ENCODE peak calls at places on chromosomes 7 and 10, in five cellular contexts. A is hepatocyte, S is GM23248, O is neural progenitor cell, U is HCT116. W is an unnamed sample.

GRCh38 chr10:50614444-50615137 is 9.2 kb downstream of the SGMS1 start:
- DNase-seq in A (peak), S (no peak), O (peak), U (peak), W (peak)

GRCh38 chr10:49033939-49034338 is 81.4 kb downstream of the VSTM4 start:
- DNase-seq in A (no peak), S (no peak), O (no peak), U (no peak), W (no peak)

GRCh38 chr10:70306168-70306705 is 22.4 kb upstream of the NPFFR1 start:
- DNase-seq in A (no peak), S (no peak), O (no peak), U (no peak), W (no peak)

GRCh38 chr10:132681858-132682755 is 103.8 kb downstream of the NKX6-2 start:
- DNase-seq in A (no peak), S (no peak), O (no peak), U (no peak), W (no peak)

GRCh38 chr10:56181607-56182006 is 179.5 kb downstream of the ZWINT start:
- DNase-seq in A (no peak), S (no peak), O (no peak), U (no peak), W (no peak)

GRCh38 chr10:99983280-99983988 is 26.3 kb downstream of the DNMBP start:
- DNase-seq in A (peak), S (peak), O (no peak), U (no peak), W (no peak)

GRCh38 chr7:3297105-3297819 is 3.8 kb upstream of the SDK1 start:
- DNase-seq in A (no peak), S (no peak), O (no peak), U (no peak), W (no peak)

GRCh38 chr10:110267246-110267645 is 37.5 kb downstream of the SMNDC1 start:
- DNase-seq in A (no peak), S (no peak), O (no peak), U (no peak), W (no peak)

GRCh38 chr7:16846611-16847165 is 35.1 kb downstream of the AGR3 start:
- DNase-seq in A (no peak), S (no peak), O (no peak), U (no peak), W (no peak)

GRCh38 chr10:115047705-115048104 is 45.5 kb upstream of the ATRNL1 start:
- DNase-seq in A (no peak), S (no peak), O (no peak), U (no peak), W (no peak)

GRCh38 chr7:131047651-131048304 is 279.9 kb upstream of the MKLN1 start:
- DNase-seq in A (no peak), S (no peak), O (no peak), U (no peak), W (no peak)

GRCh38 chr10:6299234-6299633 is 96.5 kb downstream of the PFKFB3 start:
- DNase-seq in A (peak), S (no peak), O (no peak), U (peak), W (no peak)

GRCh38 chr10:26380815-26381214 is 57.3 kb upstream of the APBB1IP start:
- DNase-seq in A (no peak), S (peak), O (no peak), U (no peak), W (no peak)

DNA sequence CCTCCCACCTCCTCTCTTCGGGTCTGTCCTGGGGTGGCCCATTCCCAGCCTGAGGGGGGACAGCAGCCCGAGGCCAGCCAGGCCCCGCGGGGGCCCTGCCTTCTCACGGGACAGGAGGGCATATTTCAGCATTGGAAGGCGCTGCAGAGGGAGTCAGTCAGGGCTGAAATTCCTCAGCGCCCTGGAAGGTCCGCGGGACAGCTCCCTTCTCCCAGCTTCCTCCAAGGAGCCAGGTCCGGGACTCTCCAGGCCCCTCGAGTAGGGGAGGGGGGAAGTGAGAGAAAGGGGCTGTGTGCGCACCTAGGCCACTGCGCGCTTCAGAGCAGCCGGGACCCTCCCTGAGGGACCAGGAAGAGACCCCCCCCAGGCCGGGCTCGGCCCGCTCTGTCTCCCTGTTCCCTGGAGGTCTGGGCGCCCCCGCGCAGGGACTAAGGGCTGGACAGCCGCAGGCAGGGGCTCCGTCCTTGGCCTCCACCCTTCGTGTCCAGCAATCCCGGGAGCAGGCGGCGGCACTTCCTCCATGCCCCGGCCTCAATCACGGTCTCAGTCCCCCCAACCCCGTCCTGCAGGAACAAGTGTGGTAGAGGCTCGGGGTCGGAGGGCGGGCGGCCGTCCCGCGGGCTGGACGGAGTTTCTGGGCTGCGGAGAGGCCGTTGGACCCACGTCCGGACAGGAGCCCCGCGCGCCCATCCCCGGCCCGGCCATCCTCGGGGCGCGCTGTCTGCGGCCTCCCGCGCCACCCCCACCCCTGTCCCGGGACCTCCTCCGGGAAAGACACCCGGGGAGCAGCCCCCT is 6.0 kb upstream of the ELFN1 start:
- DNase-seq in A (peak), S (no peak), O (peak), U (no peak), W (peak)
- H3K4me3 ChIP-seq in A (peak), S (peak), O (peak), U (no peak), W (peak)

DNA sequence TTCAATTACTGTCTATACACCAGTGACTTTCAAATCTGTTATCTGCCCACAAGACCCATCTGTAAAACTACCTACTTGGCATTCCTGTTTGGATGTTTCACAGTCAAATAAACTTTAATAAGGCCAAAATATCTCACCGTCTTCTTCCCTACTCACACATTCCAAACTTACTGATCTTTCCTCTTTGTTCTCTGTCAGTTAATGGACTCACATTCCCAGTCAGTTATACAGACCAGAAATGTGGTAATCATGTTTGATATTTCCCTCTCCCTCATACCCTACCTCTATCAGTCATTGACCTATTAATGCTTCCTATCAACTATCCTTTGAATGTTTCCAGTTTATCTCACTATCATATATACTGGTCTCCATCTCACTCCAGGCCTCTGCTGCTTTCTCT is 28.5 kb upstream of the HDAC9 start:
- DNase-seq in A (no peak), S (no peak), O (no peak), U (no peak), W (no peak)
- TF ChIP-seq EZH2phosphoT487 in A (no peak), S (no peak), O (no peak), U (no peak), W (no peak)

GRCh38 chr10:78035933-78036583 is 2.4 kb downstream of the RPS24 start:
- DNase-seq in A (no peak), S (no peak), O (no peak), U (no peak), W (no peak)

GRCh38 chr10:78038791-78039547 is 5.3 kb downstream of the RPS24 start:
- DNase-seq in A (no peak), S (no peak), O (no peak), U (no peak), W (peak)

GRCh38 chr10:78039743-78040142 is 6.1 kb downstream of the RPS24 start:
- DNase-seq in A (no peak), S (no peak), O (no peak), U (no peak), W (peak)

GRCh38 chr10:78035437-78035836 is 1.8 kb downstream of the RPS24 start:
- DNase-seq in A (no peak), S (no peak), O (no peak), U (no peak), W (no peak)

DNA sequence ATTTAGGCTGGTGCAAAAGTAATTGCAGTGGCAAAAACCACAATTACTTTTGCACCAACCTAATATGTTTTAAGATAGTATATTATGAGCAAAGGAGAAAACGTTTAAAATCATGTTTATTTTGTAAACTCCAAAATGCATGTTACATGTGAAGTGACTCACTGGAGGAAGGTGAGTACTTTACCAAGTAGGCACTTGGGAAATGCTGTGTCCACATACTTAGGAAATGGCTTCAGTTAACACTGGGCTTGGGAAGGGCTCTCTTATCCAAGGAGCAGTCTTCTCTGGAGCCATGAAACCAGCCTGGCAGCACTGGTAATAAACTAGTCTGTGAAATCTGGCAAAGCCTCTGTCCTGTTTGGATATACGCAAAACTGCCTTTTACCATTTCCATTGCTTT is 4.4 kb downstream of the RPS24 start:
- DNase-seq in A (no peak), S (peak), O (no peak), U (no peak), W (no peak)
- H3K4me3 ChIP-seq in A (no peak), S (no peak), O (peak), U (no peak), W (peak)

DNA sequence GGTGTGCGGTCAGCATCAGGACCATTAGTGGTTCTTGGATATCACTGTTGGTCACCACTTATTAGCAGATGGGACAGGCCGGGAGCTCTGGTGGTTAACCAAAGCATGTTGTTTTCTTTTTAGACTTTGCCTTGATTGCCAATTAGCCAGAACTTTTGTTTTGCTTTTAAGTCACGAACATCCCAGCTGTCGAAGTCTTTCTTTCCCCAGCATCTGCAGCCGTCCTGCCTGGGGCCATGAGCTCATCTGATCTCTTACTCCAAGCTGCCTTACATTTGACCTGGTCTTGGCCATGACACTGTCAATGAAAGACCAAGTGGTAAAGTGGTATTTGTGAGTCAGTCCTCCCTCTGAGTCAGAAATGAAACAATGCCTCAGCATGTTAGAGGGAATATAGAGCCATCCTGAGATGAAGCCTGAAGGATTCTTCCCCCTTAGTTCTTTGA is 53.9 kb upstream of the CREB5 start:
- DNase-seq in A (no peak), S (peak), O (no peak), U (peak), W (peak)
- TF ChIP-seq EZH2phosphoT487 in A (no peak), S (peak), O (no peak), U (no peak), W (no peak)

DNA sequence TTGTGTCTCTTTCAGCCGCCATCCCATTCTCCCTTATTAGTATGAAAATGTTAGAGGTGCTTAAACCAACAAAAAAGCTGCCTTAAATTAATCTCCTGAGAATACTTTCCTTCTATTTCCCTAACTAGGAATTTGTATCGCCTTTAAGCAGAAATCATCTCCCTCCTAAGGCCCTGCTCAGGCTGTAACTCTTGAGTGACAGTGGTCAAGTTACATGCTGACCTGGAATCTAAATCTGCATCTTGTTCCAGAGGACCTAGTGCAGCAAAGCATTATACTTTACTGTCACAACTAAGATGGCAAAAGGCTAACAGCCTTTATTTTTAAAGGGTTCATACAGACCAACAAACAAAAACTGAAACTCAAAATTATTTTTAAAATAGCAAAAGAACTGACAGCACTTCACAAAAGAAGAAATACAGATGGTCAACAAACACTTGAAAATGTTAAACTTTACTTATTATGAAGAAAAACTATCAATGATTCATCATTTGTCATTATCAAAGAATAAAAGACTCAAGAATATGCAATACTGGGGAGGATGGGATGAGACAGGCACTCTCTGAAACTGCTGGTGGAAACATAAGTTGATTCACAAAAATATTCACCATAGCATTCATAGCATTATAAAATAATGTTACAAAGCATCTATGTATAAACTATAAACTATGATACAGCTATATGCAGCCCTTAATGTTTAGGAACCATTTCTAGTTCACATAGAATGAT is 11.0 kb downstream of the CYREN start:
- DNase-seq in A (no peak), S (peak), O (no peak), U (no peak), W (no peak)
- H3K4me3 ChIP-seq in A (no peak), S (no peak), O (no peak), U (no peak), W (no peak)

DNA sequence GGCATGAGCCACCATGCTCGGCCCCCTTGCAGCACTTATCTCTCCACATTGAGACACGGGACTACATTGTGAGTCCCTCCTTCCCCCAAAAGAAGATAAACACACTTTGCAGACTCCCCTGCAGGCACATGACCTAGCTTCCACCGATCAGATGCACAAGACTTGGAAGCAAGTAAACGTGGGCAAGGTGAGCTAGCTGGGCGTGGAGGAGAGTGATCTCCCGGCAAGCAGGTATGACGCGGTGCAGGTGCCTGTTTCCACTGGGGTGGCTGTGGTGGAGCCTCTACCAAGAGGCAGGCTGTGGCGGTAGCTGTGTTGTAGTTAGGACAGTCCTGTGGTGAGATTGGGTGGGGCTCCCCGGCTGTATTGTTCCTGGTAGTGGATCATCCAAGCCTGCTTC is 7.7 kb upstream of the COMTD1 start:
- DNase-seq in A (no peak), S (no peak), O (no peak), U (no peak), W (no peak)
- TF ChIP-seq EZH2phosphoT487 in A (no peak), S (no peak), O (no peak), U (no peak), W (no peak)

DNA sequence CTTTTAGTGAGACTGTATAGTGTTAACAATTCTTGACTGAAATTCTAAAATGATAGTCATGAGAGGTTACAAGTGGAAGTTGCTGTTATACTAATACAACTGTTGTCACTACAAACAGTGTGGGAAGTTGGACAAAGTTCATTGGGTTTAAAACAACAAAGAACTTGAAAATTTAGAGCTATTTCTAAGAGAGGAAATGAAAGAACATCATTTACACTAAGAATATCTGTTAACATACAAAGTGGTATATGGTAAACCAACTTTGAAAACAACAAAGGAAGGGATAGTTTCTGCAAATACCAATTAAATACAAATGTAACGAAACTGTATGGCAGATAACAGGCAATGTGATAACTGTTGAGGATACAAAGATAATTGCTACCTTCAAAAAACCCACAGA is 11.6 kb downstream of the MTPN start:
- DNase-seq in A (no peak), S (no peak), O (no peak), U (no peak), W (no peak)
- H3K4me3 ChIP-seq in A (no peak), S (no peak), O (no peak), U (no peak), W (no peak)

GRCh38 chr10:29946953-29947700 is 112.3 kb downstream of the JCAD start:
- DNase-seq in A (peak), S (peak), O (peak), U (no peak), W (peak)
- TF ChIP-seq EZH2phosphoT487 in A (no peak), S (no peak), O (no peak), U (no peak), W (no peak)

GRCh38 chr10:122171270-122171669 is 99.8 kb upstream of the BTBD16 start:
- DNase-seq in A (no peak), S (no peak), O (no peak), U (no peak), W (peak)
- H3K4me3 ChIP-seq in A (no peak), S (no peak), O (peak), U (no peak), W (no peak)

DNA sequence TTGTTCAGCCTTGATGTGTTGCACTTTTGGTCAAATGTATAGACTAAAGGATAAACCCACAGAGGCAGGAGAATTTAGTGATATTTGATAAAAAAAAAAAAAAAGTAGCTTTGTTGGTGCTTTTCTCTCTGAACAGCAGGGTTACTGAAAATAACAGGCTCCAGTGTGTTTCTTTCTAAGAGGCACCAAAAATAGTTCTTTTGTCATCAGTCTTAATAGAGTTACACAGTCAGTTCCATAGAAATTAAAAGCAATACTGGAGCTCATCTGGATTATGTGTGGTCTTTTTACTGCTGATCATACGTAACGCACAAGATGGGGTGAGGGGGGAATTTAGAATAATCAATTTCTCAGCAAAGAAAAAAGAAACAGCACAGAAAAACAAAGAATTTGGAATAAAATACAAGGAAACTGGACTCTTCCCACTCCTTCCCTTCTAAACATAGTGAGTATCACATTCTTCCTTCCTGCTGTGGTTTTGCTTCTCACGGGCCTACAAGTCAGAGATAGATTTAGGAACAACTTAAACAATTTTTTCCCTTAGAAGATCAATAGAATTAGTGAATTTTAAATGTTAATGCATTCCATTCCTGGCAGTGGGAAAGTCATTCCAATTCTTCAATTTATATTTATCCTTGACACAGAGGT is 178.7 kb upstream of the AKR1E2 start:
- DNase-seq in A (no peak), S (peak), O (no peak), U (no peak), W (no peak)
- TF ChIP-seq EZH2phosphoT487 in A (no peak), S (no peak), O (no peak), U (no peak), W (no peak)

W was measured in GM23338.